ENCODE peak calls at places on chromosomes 7 and 10, in seven cellular contexts. One of them, this sample, is unnamed.

GRCh38 chr7:117715784-117716445 is 157.3 kb downstream of the CTTNBP2 start:
- DNase-seq in H9: peak
- DNase-seq in neuronal stem cell: peak
- DNase-seq in mesenchymal stem cell: peak
- DNase-seq in mesendoderm: peak
- DNase-seq in trophoblast cell: peak
- DNase-seq in H1: no peak
- DNase-seq in this sample: peak

GRCh38 chr10:50501899-50502556 is 121.7 kb downstream of the SGMS1 start:
- DNase-seq in H9: no peak
- DNase-seq in neuronal stem cell: no peak
- DNase-seq in mesenchymal stem cell: no peak
- DNase-seq in mesendoderm: peak
- DNase-seq in trophoblast cell: no peak
- DNase-seq in H1: no peak
- DNase-seq in this sample: no peak

GRCh38 chr7:85773116-85773783 is 586.4 kb upstream of the SEMA3D start:
- DNase-seq in H9: no peak
- DNase-seq in neuronal stem cell: no peak
- DNase-seq in mesenchymal stem cell: peak
- DNase-seq in mesendoderm: no peak
- DNase-seq in trophoblast cell: no peak
- DNase-seq in H1: no peak
- DNase-seq in this sample: peak

GRCh38 chr10:52778511-52779392 is 6.2 kb upstream of the MBL2 start:
- DNase-seq in H9: peak
- DNase-seq in neuronal stem cell: no peak
- DNase-seq in mesenchymal stem cell: no peak
- DNase-seq in mesendoderm: peak
- DNase-seq in trophoblast cell: no peak
- DNase-seq in H1: peak
- DNase-seq in this sample: peak

GRCh38 chr7:79159040-79159664 is 294.3 kb downstream of the MAGI2 start:
- DNase-seq in H9: no peak
- DNase-seq in neuronal stem cell: no peak
- DNase-seq in mesenchymal stem cell: no peak
- DNase-seq in mesendoderm: peak
- DNase-seq in trophoblast cell: no peak
- DNase-seq in H1: no peak
- DNase-seq in this sample: no peak

GRCh38 chr10:79081353-79082034 is 12.7 kb downstream of the ZMIZ1 start:
- DNase-seq in H9: no peak
- DNase-seq in neuronal stem cell: no peak
- DNase-seq in mesenchymal stem cell: peak
- DNase-seq in mesendoderm: peak
- DNase-seq in trophoblast cell: no peak
- DNase-seq in H1: no peak
- DNase-seq in this sample: peak

GRCh38 chr10:6140141-6140841 is 51.5 kb downstream of the RBM17 start:
- DNase-seq in H9: no peak
- DNase-seq in neuronal stem cell: no peak
- DNase-seq in mesenchymal stem cell: no peak
- DNase-seq in mesendoderm: peak
- DNase-seq in trophoblast cell: no peak
- DNase-seq in H1: no peak
- DNase-seq in this sample: no peak

GRCh38 chr10:36515313-36515712 is 610.1 kb upstream of the ANKRD30A start:
- DNase-seq in H9: no peak
- DNase-seq in neuronal stem cell: no peak
- DNase-seq in mesenchymal stem cell: peak
- DNase-seq in mesendoderm: no peak
- DNase-seq in trophoblast cell: no peak
- DNase-seq in H1: no peak
- DNase-seq in this sample: peak

GRCh38 chr10:100878291-100878910 is 34.4 kb upstream of the SLF2 start:
- DNase-seq in H9: peak
- DNase-seq in neuronal stem cell: peak
- DNase-seq in mesenchymal stem cell: peak
- DNase-seq in mesendoderm: peak
- DNase-seq in trophoblast cell: peak
- DNase-seq in H1: peak
- DNase-seq in this sample: peak

GRCh38 chr7:105691029-105691691 is 109.9 kb upstream of the EFCAB10 start:
- DNase-seq in H9: peak
- DNase-seq in neuronal stem cell: no peak
- DNase-seq in mesenchymal stem cell: peak
- DNase-seq in mesendoderm: peak
- DNase-seq in trophoblast cell: no peak
- DNase-seq in H1: no peak
- DNase-seq in this sample: peak

GRCh38 chr10:78846770-78847169 is 222.0 kb upstream of the ZMIZ1 start:
- DNase-seq in H9: no peak
- DNase-seq in neuronal stem cell: no peak
- DNase-seq in mesenchymal stem cell: no peak
- DNase-seq in mesendoderm: no peak
- DNase-seq in trophoblast cell: no peak
- DNase-seq in H1: no peak
- DNase-seq in this sample: no peak

GRCh38 chr10:132608511-132609195 is 71.1 kb downstream of the INPP5A start:
- DNase-seq in H9: no peak
- DNase-seq in neuronal stem cell: no peak
- DNase-seq in mesenchymal stem cell: no peak
- DNase-seq in mesendoderm: no peak
- DNase-seq in trophoblast cell: no peak
- DNase-seq in H1: no peak
- DNase-seq in this sample: no peak

GRCh38 chr10:124339951-124340760 is 78.6 kb downstream of the OAT start:
- DNase-seq in H9: peak
- DNase-seq in neuronal stem cell: no peak
- DNase-seq in mesenchymal stem cell: peak
- DNase-seq in mesendoderm: no peak
- DNase-seq in trophoblast cell: peak
- DNase-seq in H1: no peak
- DNase-seq in this sample: peak

GRCh38 chr10:117408436-117409384 is 33.5 kb upstream of the PDZD8 start:
- DNase-seq in H9: no peak
- DNase-seq in neuronal stem cell: no peak
- DNase-seq in mesenchymal stem cell: no peak
- DNase-seq in mesendoderm: no peak
- DNase-seq in trophoblast cell: no peak
- DNase-seq in H1: no peak
- DNase-seq in this sample: no peak

GRCh38 chr10:63917363-63917762 is 396.2 kb downstream of the REEP3 start:
- DNase-seq in H9: no peak
- DNase-seq in neuronal stem cell: no peak
- DNase-seq in mesenchymal stem cell: no peak
- DNase-seq in mesendoderm: no peak
- DNase-seq in trophoblast cell: no peak
- DNase-seq in H1: no peak
- DNase-seq in this sample: no peak

GRCh38 chr10:58782876-58783859 is 270.5 kb downstream of the BICC1 start:
- DNase-seq in H9: no peak
- DNase-seq in neuronal stem cell: no peak
- DNase-seq in mesenchymal stem cell: no peak
- DNase-seq in mesendoderm: no peak
- DNase-seq in trophoblast cell: no peak
- DNase-seq in H1: no peak
- DNase-seq in this sample: peak

GRCh38 chr10:95221124-95221523 is 27.1 kb downstream of the ACSM6 start:
- DNase-seq in H9: peak
- DNase-seq in neuronal stem cell: no peak
- DNase-seq in mesenchymal stem cell: no peak
- DNase-seq in mesendoderm: peak
- DNase-seq in trophoblast cell: peak
- DNase-seq in H1: no peak
- DNase-seq in this sample: peak

GRCh38 chr10:54559498-54559897 is 241.5 kb downstream of the PCDH15 start:
- DNase-seq in H9: no peak
- DNase-seq in neuronal stem cell: no peak
- DNase-seq in mesenchymal stem cell: peak
- DNase-seq in mesendoderm: peak
- DNase-seq in trophoblast cell: no peak
- DNase-seq in H1: no peak
- DNase-seq in this sample: peak

GRCh38 chr10:78992333-78992732 is 76.4 kb upstream of the ZMIZ1 start:
- DNase-seq in H9: no peak
- DNase-seq in neuronal stem cell: no peak
- DNase-seq in mesenchymal stem cell: no peak
- DNase-seq in mesendoderm: no peak
- DNase-seq in trophoblast cell: no peak
- DNase-seq in H1: no peak
- DNase-seq in this sample: no peak

DNA sequence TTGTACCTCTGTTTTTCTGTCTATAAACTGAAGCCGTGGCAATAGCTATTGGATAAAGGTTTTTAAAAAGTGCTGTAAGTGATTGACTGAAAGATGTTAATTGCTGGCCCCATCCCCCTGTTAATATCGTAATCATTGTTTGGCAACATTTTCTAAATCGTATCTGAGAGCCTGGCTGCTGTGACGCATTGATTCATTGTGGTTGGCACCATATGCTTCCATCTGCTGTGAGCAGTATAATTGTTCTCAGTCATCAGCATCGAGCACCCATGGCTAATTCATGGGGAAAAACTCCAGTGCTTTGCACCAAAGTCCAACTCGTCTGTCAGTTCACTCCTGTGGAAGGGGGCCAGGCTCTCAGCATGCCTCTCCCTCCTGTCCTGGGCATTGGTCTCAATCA is 205.2 kb downstream of the STK31 start:
- DNase-seq in H9: no peak
- DNase-seq in neuronal stem cell: no peak
- DNase-seq in mesenchymal stem cell: no peak
- DNase-seq in mesendoderm: no peak
- DNase-seq in trophoblast cell: no peak
- DNase-seq in H1: no peak
- DNase-seq in this sample: no peak
- H3K23ac ChIP-seq in H9: no peak
- H3K23ac ChIP-seq in neuronal stem cell: no peak
- H3K23ac ChIP-seq in mesenchymal stem cell: no peak
- H3K23ac ChIP-seq in mesendoderm: no peak
- H3K23ac ChIP-seq in trophoblast cell: no peak
- H3K23ac ChIP-seq in H1: no peak
- H3K23ac ChIP-seq in this sample: no peak

GRCh38 chr7:141676618-141677017 is 25.3 kb downstream of the DENND11 start:
- DNase-seq in H9: no peak
- DNase-seq in neuronal stem cell: no peak
- DNase-seq in mesenchymal stem cell: no peak
- DNase-seq in mesendoderm: no peak
- DNase-seq in trophoblast cell: no peak
- DNase-seq in H1: no peak
- DNase-seq in this sample: no peak
- H3K23ac ChIP-seq in H9: no peak
- H3K23ac ChIP-seq in neuronal stem cell: no peak
- H3K23ac ChIP-seq in mesenchymal stem cell: no peak
- H3K23ac ChIP-seq in mesendoderm: no peak
- H3K23ac ChIP-seq in trophoblast cell: no peak
- H3K23ac ChIP-seq in H1: no peak
- H3K23ac ChIP-seq in this sample: no peak

DNA sequence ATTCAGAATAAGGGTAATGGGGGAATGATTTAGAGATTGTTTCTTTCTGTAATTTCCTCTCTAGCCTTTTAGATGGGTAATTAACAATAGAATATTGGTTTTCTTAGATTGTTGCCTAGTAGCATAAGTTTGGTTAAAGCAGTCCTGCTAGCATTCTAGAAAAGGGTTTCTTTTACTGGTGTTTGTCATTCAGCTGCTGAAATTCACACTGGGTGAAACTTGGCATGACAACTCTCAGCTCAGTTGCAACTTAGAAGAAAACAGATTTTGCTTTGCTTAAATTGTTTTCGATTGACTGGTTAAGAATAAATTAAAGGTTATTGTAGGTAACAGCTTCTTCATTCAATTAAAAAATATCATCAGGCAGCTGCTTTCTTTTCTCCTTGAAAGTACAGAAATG is 25.1 kb upstream of the PDK4 start:
- DNase-seq in H9: no peak
- DNase-seq in neuronal stem cell: no peak
- DNase-seq in mesenchymal stem cell: no peak
- DNase-seq in mesendoderm: no peak
- DNase-seq in trophoblast cell: no peak
- DNase-seq in H1: no peak
- DNase-seq in this sample: no peak
- H3K23ac ChIP-seq in H9: no peak
- H3K23ac ChIP-seq in neuronal stem cell: no peak
- H3K23ac ChIP-seq in mesenchymal stem cell: no peak
- H3K23ac ChIP-seq in mesendoderm: no peak
- H3K23ac ChIP-seq in trophoblast cell: no peak
- H3K23ac ChIP-seq in H1: no peak
- H3K23ac ChIP-seq in this sample: no peak

GRCh38 chr10:44243851-44244502 is 140.9 kb downstream of the CXCL12 start:
- DNase-seq in H9: no peak
- DNase-seq in neuronal stem cell: no peak
- DNase-seq in mesenchymal stem cell: no peak
- DNase-seq in mesendoderm: peak
- DNase-seq in trophoblast cell: no peak
- DNase-seq in H1: no peak
- DNase-seq in this sample: no peak
- H3K23ac ChIP-seq in H9: no peak
- H3K23ac ChIP-seq in neuronal stem cell: no peak
- H3K23ac ChIP-seq in mesenchymal stem cell: no peak
- H3K23ac ChIP-seq in mesendoderm: no peak
- H3K23ac ChIP-seq in trophoblast cell: no peak
- H3K23ac ChIP-seq in H1: no peak
- H3K23ac ChIP-seq in this sample: no peak

This sample was measured in IMR-90.